ENCODE peak calls at places on chromosome 11, in ten cellular contexts. One of them, this sample, is unnamed.
A peak's percentile ranks its signal among the peaks of the same experiment; 100 is the strongest.

GRCh38 chr11:36364551-36364950 is 68.5 kb downstream of the PRR5L start:
- DNase-seq in A549: no peak
- DNase-seq in GM12878: no peak
- DNase-seq in sigmoid colon: no peak
- DNase-seq in SK-N-SH: no peak
- DNase-seq in stomach: no peak
- DNase-seq in tibial nerve: no peak
- DNase-seq in transverse colon: peak; percentile 57
- DNase-seq in H1: no peak
- DNase-seq in esophagus muscularis mucosa: no peak
- DNase-seq in this sample: no peak

GRCh38 chr11:127651888-127652221 is 651.3 kb upstream of the KIRREL3 start:
- DNase-seq in A549: no peak
- DNase-seq in transverse colon: no peak
- DNase-seq in stomach: no peak
- DNase-seq in sigmoid colon: no peak
- DNase-seq in esophagus muscularis mucosa: no peak
- DNase-seq in GM12878: no peak
- DNase-seq in SK-N-SH: no peak
- DNase-seq in H1: no peak
- DNase-seq in tibial nerve: no peak
- DNase-seq in this sample: no peak

GRCh38 chr11:33802414-33802950 is 28.2 kb upstream of the FBXO3 start:
- DNase-seq in SK-N-SH: peak; percentile 72
- DNase-seq in H1: peak; percentile 83
- DNase-seq in sigmoid colon: peak; percentile 74
- DNase-seq in tibial nerve: no peak
- DNase-seq in transverse colon: peak; percentile 49
- DNase-seq in A549: peak; percentile 81
- DNase-seq in GM12878: no peak
- DNase-seq in stomach: peak; percentile 58
- DNase-seq in esophagus muscularis mucosa: no peak
- DNase-seq in this sample: peak; percentile 31

GRCh38 chr11:111387318-111387863 is 8.3 kb upstream of the POU2AF1 start:
- DNase-seq in H1: no peak
- DNase-seq in tibial nerve: no peak
- DNase-seq in A549: no peak
- DNase-seq in SK-N-SH: peak; percentile 64
- DNase-seq in GM12878: no peak
- DNase-seq in esophagus muscularis mucosa: no peak
- DNase-seq in transverse colon: peak; percentile 90
- DNase-seq in sigmoid colon: peak; percentile 79
- DNase-seq in stomach: peak; percentile 95
- DNase-seq in this sample: no peak

GRCh38 chr11:103055174-103055890 is 36.6 kb downstream of the DCUN1D5 start:
- DNase-seq in GM12878: no peak
- DNase-seq in tibial nerve: no peak
- DNase-seq in stomach: no peak
- DNase-seq in A549: peak; percentile 23
- DNase-seq in H1: no peak
- DNase-seq in transverse colon: no peak
- DNase-seq in esophagus muscularis mucosa: no peak
- DNase-seq in SK-N-SH: peak; percentile 12
- DNase-seq in sigmoid colon: no peak
- DNase-seq in this sample: no peak

GRCh38 chr11:70174846-70175764 is 28.0 kb upstream of the FADD start:
- DNase-seq in GM12878: no peak
- DNase-seq in SK-N-SH: no peak
- DNase-seq in sigmoid colon: no peak
- DNase-seq in H1: no peak
- DNase-seq in esophagus muscularis mucosa: no peak
- DNase-seq in tibial nerve: no peak
- DNase-seq in stomach: no peak
- DNase-seq in A549: no peak
- DNase-seq in transverse colon: no peak
- DNase-seq in this sample: no peak

GRCh38 chr11:33716236-33716635 is 15.6 kb upstream of the C11orf91 start:
- DNase-seq in SK-N-SH: peak; percentile 23
- DNase-seq in stomach: no peak
- DNase-seq in A549: peak; percentile 62
- DNase-seq in esophagus muscularis mucosa: no peak
- DNase-seq in H1: no peak
- DNase-seq in transverse colon: no peak
- DNase-seq in GM12878: no peak
- DNase-seq in tibial nerve: no peak
- DNase-seq in sigmoid colon: no peak
- DNase-seq in this sample: no peak

GRCh38 chr11:114893329-114893728 is 215.0 kb downstream of the NXPE2 start:
- DNase-seq in GM12878: no peak
- DNase-seq in H1: no peak
- DNase-seq in stomach: no peak
- DNase-seq in SK-N-SH: no peak
- DNase-seq in sigmoid colon: no peak
- DNase-seq in transverse colon: no peak
- DNase-seq in esophagus muscularis mucosa: no peak
- DNase-seq in tibial nerve: no peak
- DNase-seq in A549: no peak
- DNase-seq in this sample: no peak

GRCh38 chr11:128830290-128830813 is 36.7 kb downstream of the KCNJ1 start:
- DNase-seq in GM12878: peak; percentile 42
- DNase-seq in stomach: no peak
- DNase-seq in H1: no peak
- DNase-seq in SK-N-SH: no peak
- DNase-seq in A549: no peak
- DNase-seq in transverse colon: no peak
- DNase-seq in esophagus muscularis mucosa: no peak
- DNase-seq in sigmoid colon: no peak
- DNase-seq in tibial nerve: no peak
- DNase-seq in this sample: no peak

GRCh38 chr11:32312206-32312817 is 123.0 kb downstream of the WT1 start:
- DNase-seq in GM12878: no peak
- DNase-seq in A549: peak; percentile 67
- DNase-seq in sigmoid colon: no peak
- DNase-seq in stomach: no peak
- DNase-seq in transverse colon: no peak
- DNase-seq in H1: no peak
- DNase-seq in esophagus muscularis mucosa: no peak
- DNase-seq in tibial nerve: no peak
- DNase-seq in SK-N-SH: no peak
- DNase-seq in this sample: no peak

GRCh38 chr11:66291706-66292542 is at the start of gene TMEM151A:
- DNase-seq in esophagus muscularis mucosa: no peak
- DNase-seq in SK-N-SH: peak; percentile 84
- DNase-seq in tibial nerve: no peak
- DNase-seq in sigmoid colon: no peak
- DNase-seq in GM12878: no peak
- DNase-seq in A549: no peak
- DNase-seq in H1: peak; percentile 63
- DNase-seq in stomach: peak; percentile 44
- DNase-seq in transverse colon: no peak
- DNase-seq in this sample: no peak

GRCh38 chr11:1049431-1049891 is 12.9 kb upstream of the MUC6 start:
- DNase-seq in tibial nerve: no peak
- DNase-seq in A549: no peak
- DNase-seq in GM12878: no peak
- DNase-seq in esophagus muscularis mucosa: no peak
- DNase-seq in sigmoid colon: peak; percentile 61
- DNase-seq in stomach: peak; percentile 71
- DNase-seq in H1: no peak
- DNase-seq in transverse colon: no peak
- DNase-seq in SK-N-SH: no peak
- DNase-seq in this sample: peak; percentile 25

DNA sequence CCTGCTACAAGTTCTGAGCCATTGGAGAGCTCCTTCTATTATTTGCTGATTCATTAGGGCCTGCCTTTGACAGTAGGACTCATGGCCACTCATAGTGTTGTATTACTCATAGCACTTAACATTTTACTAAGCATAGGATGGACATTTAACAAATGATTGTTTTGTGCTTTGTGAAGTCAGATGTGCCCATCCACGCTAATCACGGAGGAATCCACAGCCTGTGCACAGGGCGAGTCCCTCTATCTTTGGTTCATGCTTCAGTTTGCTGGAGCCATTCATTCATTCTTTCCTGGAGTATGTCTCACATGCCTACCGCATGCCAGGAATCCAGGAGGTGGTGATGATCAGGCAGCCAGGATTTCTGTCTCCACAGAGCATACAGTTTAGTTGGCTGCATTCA is 254.1 kb downstream of the NTM start:
- DNase-seq in A549: no peak
- DNase-seq in stomach: no peak
- DNase-seq in H1: no peak
- DNase-seq in transverse colon: no peak
- DNase-seq in esophagus muscularis mucosa: no peak
- DNase-seq in SK-N-SH: no peak
- DNase-seq in tibial nerve: no peak
- DNase-seq in GM12878: no peak
- DNase-seq in sigmoid colon: no peak
- DNase-seq in this sample: no peak
- TF ChIP-seq EP300 in A549: no peak
- TF ChIP-seq EP300 in stomach: no peak
- TF ChIP-seq EP300 in H1: no peak
- TF ChIP-seq EP300 in transverse colon: no peak
- TF ChIP-seq EP300 in esophagus muscularis mucosa: no peak
- TF ChIP-seq EP300 in SK-N-SH: no peak
- TF ChIP-seq EP300 in tibial nerve: no peak
- TF ChIP-seq EP300 in GM12878: no peak
- TF ChIP-seq EP300 in sigmoid colon: no peak
- TF ChIP-seq EP300 in this sample: no peak

GRCh38 chr11:17865765-17866428 is 131.3 kb downstream of the KCNC1 start:
- DNase-seq in H1: no peak
- DNase-seq in transverse colon: no peak
- DNase-seq in stomach: no peak
- DNase-seq in sigmoid colon: no peak
- DNase-seq in SK-N-SH: no peak
- DNase-seq in tibial nerve: no peak
- DNase-seq in GM12878: no peak
- DNase-seq in esophagus muscularis mucosa: no peak
- DNase-seq in A549: no peak
- DNase-seq in this sample: no peak
- TF ChIP-seq EP300 in H1: no peak
- TF ChIP-seq EP300 in transverse colon: no peak
- TF ChIP-seq EP300 in stomach: no peak
- TF ChIP-seq EP300 in sigmoid colon: no peak
- TF ChIP-seq EP300 in SK-N-SH: no peak
- TF ChIP-seq EP300 in tibial nerve: no peak
- TF ChIP-seq EP300 in GM12878: no peak
- TF ChIP-seq EP300 in esophagus muscularis mucosa: no peak
- TF ChIP-seq EP300 in A549: no peak
- TF ChIP-seq EP300 in this sample: no peak

GRCh38 chr11:8867035-8867434 is 44.0 kb upstream of the AKIP1 start:
- DNase-seq in SK-N-SH: no peak
- DNase-seq in A549: no peak
- DNase-seq in transverse colon: no peak
- DNase-seq in GM12878: no peak
- DNase-seq in esophagus muscularis mucosa: no peak
- DNase-seq in H1: no peak
- DNase-seq in stomach: no peak
- DNase-seq in tibial nerve: no peak
- DNase-seq in sigmoid colon: no peak
- DNase-seq in this sample: no peak

GRCh38 chr11:8865304-8865703 is 45.7 kb upstream of the AKIP1 start:
- DNase-seq in H1: no peak
- DNase-seq in SK-N-SH: no peak
- DNase-seq in A549: no peak
- DNase-seq in transverse colon: no peak
- DNase-seq in stomach: no peak
- DNase-seq in tibial nerve: no peak
- DNase-seq in sigmoid colon: no peak
- DNase-seq in esophagus muscularis mucosa: no peak
- DNase-seq in GM12878: no peak
- DNase-seq in this sample: no peak

GRCh38 chr11:8871283-8871775 is 39.7 kb upstream of the AKIP1 start:
- DNase-seq in stomach: peak; percentile 56
- DNase-seq in H1: peak; percentile 66
- DNase-seq in tibial nerve: peak; percentile 52
- DNase-seq in transverse colon: peak; percentile 57
- DNase-seq in SK-N-SH: peak; percentile 85
- DNase-seq in A549: peak; percentile 73
- DNase-seq in esophagus muscularis mucosa: no peak
- DNase-seq in sigmoid colon: peak; percentile 92
- DNase-seq in GM12878: no peak
- DNase-seq in this sample: peak; percentile 83

GRCh38 chr11:8870461-8871282 is 40.3 kb upstream of the AKIP1 start:
- DNase-seq in esophagus muscularis mucosa: no peak
- DNase-seq in tibial nerve: peak; percentile 23
- DNase-seq in transverse colon: peak; percentile 81
- DNase-seq in H1: peak; percentile 83
- DNase-seq in SK-N-SH: peak; percentile 91
- DNase-seq in GM12878: no peak
- DNase-seq in stomach: peak; percentile 75
- DNase-seq in A549: peak; percentile 86
- DNase-seq in sigmoid colon: peak; percentile 79
- DNase-seq in this sample: peak; percentile 79

DNA sequence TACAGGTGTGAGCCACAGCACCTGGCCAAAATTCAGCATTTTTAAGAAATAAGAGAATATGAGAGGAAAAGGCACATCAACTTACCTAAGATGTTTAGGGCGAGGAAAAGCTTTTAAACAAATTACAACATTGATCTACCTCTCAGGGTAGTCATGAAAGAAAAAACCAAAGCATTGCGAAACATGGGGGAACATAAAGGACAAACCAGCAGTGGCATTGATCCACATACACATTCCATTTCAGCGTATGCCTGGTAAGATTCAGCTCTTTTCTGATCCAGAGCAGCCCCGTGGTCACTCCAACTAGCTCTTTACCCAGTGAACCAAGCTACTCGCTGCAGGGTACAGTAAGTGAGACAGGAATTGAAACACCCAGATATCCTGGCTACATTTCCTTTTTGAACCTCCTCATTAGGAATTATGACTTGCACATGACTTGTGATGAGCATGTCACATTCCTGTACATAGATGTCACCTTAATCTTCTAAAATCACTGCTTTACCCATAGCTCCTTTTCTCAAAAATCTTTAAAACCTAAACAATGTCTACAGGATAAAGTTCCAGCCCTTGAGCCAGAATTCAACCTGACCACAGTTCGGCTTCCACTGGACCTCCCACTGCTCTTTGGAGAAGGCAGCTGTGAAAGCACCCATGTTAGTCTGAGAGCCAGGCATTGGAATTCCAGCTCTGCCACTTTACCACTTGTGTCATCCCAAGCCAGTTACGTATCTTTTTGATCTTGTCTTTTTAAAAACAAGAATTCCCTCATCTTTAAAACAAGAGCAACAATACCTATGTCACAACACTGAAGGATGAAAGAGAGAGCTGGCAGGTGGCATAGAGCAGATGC is 42.9 kb upstream of the AKIP1 start:
- DNase-seq in tibial nerve: no peak
- DNase-seq in SK-N-SH: no peak
- DNase-seq in H1: no peak
- DNase-seq in GM12878: no peak
- DNase-seq in transverse colon: no peak
- DNase-seq in esophagus muscularis mucosa: no peak
- DNase-seq in sigmoid colon: no peak
- DNase-seq in stomach: no peak
- DNase-seq in A549: no peak
- DNase-seq in this sample: no peak
- TF ChIP-seq EP300 in tibial nerve: no peak
- TF ChIP-seq EP300 in SK-N-SH: no peak
- TF ChIP-seq EP300 in H1: no peak
- TF ChIP-seq EP300 in GM12878: no peak
- TF ChIP-seq EP300 in transverse colon: no peak
- TF ChIP-seq EP300 in esophagus muscularis mucosa: no peak
- TF ChIP-seq EP300 in sigmoid colon: no peak
- TF ChIP-seq EP300 in stomach: no peak
- TF ChIP-seq EP300 in A549: no peak
- TF ChIP-seq EP300 in this sample: no peak

GRCh38 chr11:104764718-104765045 is 133.6 kb downstream of the CASP12 start:
- DNase-seq in transverse colon: no peak
- DNase-seq in SK-N-SH: no peak
- DNase-seq in sigmoid colon: no peak
- DNase-seq in GM12878: no peak
- DNase-seq in tibial nerve: no peak
- DNase-seq in stomach: no peak
- DNase-seq in A549: no peak
- DNase-seq in H1: no peak
- DNase-seq in esophagus muscularis mucosa: no peak
- DNase-seq in this sample: no peak
- TF ChIP-seq EP300 in transverse colon: no peak
- TF ChIP-seq EP300 in SK-N-SH: no peak
- TF ChIP-seq EP300 in sigmoid colon: no peak
- TF ChIP-seq EP300 in GM12878: no peak
- TF ChIP-seq EP300 in tibial nerve: no peak
- TF ChIP-seq EP300 in stomach: no peak
- TF ChIP-seq EP300 in A549: no peak
- TF ChIP-seq EP300 in H1: no peak
- TF ChIP-seq EP300 in esophagus muscularis mucosa: no peak
- TF ChIP-seq EP300 in this sample: no peak

This sample was measured in ovary.